ENCODE peak calls at places on chromosomes 1 and 21, in seven cellular contexts. One of them, this sample, is unnamed.

GRCh38 chr1:162564762-162565218 is 3.3 kb downstream of the UAP1 start:
- DNase-seq in GM12865: no peak
- DNase-seq in lung: no peak
- DNase-seq in hepatocyte: no peak
- DNase-seq in fibroblast of the aortic adventitia: no peak
- DNase-seq in RWPE1: no peak
- DNase-seq in AG10803: no peak
- DNase-seq in this sample: no peak

GRCh38 chr1:244020086-244020485 is 31.0 kb upstream of the ZBTB18 start:
- DNase-seq in hepatocyte: no peak
- DNase-seq in RWPE1: no peak
- DNase-seq in AG10803: no peak
- DNase-seq in lung: no peak
- DNase-seq in GM12865: no peak
- DNase-seq in fibroblast of the aortic adventitia: peak; percentile 4
- DNase-seq in this sample: no peak

GRCh38 chr1:156664949-156665411 is 12.2 kb downstream of the NES start:
- DNase-seq in hepatocyte: peak; percentile 66
- DNase-seq in GM12865: peak; percentile 81
- DNase-seq in fibroblast of the aortic adventitia: no peak
- DNase-seq in RWPE1: no peak
- DNase-seq in AG10803: no peak
- DNase-seq in lung: no peak
- DNase-seq in this sample: peak; percentile 80

GRCh38 chr1:91701494-91701869 is 184.5 kb downstream of the TGFBR3 start:
- DNase-seq in hepatocyte: no peak
- DNase-seq in RWPE1: no peak
- DNase-seq in lung: no peak
- DNase-seq in fibroblast of the aortic adventitia: no peak
- DNase-seq in AG10803: peak; percentile 48
- DNase-seq in GM12865: no peak
- DNase-seq in this sample: no peak

GRCh38 chr21:42238185-42238934 is 19.4 kb downstream of the ABCG1 start:
- DNase-seq in hepatocyte: no peak
- DNase-seq in fibroblast of the aortic adventitia: no peak
- DNase-seq in lung: no peak
- DNase-seq in AG10803: no peak
- DNase-seq in GM12865: peak; percentile 63
- DNase-seq in RWPE1: no peak
- DNase-seq in this sample: no peak

GRCh38 chr1:201361652-201362504 is 15.6 kb downstream of the TNNT2 start:
- DNase-seq in lung: no peak
- DNase-seq in GM12865: peak; percentile 52
- DNase-seq in AG10803: peak; percentile 25
- DNase-seq in fibroblast of the aortic adventitia: peak; percentile 51
- DNase-seq in RWPE1: peak; percentile 95
- DNase-seq in hepatocyte: peak; percentile 71
- DNase-seq in this sample: peak; percentile 87

GRCh38 chr1:207302618-207303408 is 18.7 kb upstream of the CD55 start:
- DNase-seq in RWPE1: no peak
- DNase-seq in hepatocyte: no peak
- DNase-seq in AG10803: no peak
- DNase-seq in lung: no peak
- DNase-seq in fibroblast of the aortic adventitia: peak; percentile 11
- DNase-seq in GM12865: no peak
- DNase-seq in this sample: no peak

GRCh38 chr21:41993744-41994143 is 16.4 kb downstream of the ZBTB21 start:
- DNase-seq in fibroblast of the aortic adventitia: peak; percentile 86
- DNase-seq in lung: no peak
- DNase-seq in GM12865: no peak
- DNase-seq in AG10803: peak; percentile 91
- DNase-seq in RWPE1: no peak
- DNase-seq in hepatocyte: no peak
- DNase-seq in this sample: no peak

GRCh38 chr1:40980453-40981121 is 1.1 kb downstream of the CTPS1 start:
- DNase-seq in GM12865: peak; percentile 75
- DNase-seq in hepatocyte: peak; percentile 55
- DNase-seq in lung: no peak
- DNase-seq in fibroblast of the aortic adventitia: peak; percentile 16
- DNase-seq in RWPE1: peak; percentile 37
- DNase-seq in AG10803: no peak
- DNase-seq in this sample: peak; percentile 50

GRCh38 chr1:169163059-169163458 is 56.6 kb downstream of the ATP1B1 start:
- DNase-seq in RWPE1: peak; percentile 21
- DNase-seq in hepatocyte: no peak
- DNase-seq in lung: no peak
- DNase-seq in AG10803: no peak
- DNase-seq in GM12865: peak; percentile 42
- DNase-seq in fibroblast of the aortic adventitia: no peak
- DNase-seq in this sample: no peak

GRCh38 chr1:155171836-155172731 is 1.0 kb downstream of the KRTCAP2 start:
- DNase-seq in fibroblast of the aortic adventitia: no peak
- DNase-seq in AG10803: no peak
- DNase-seq in lung: no peak
- DNase-seq in GM12865: no peak
- DNase-seq in RWPE1: no peak
- DNase-seq in hepatocyte: no peak
- DNase-seq in this sample: no peak

GRCh38 chr1:230073371-230074035 is 6.5 kb downstream of the GALNT2 start:
- DNase-seq in AG10803: peak; percentile 37
- DNase-seq in GM12865: no peak
- DNase-seq in hepatocyte: no peak
- DNase-seq in fibroblast of the aortic adventitia: no peak
- DNase-seq in lung: no peak
- DNase-seq in RWPE1: peak; percentile 46
- DNase-seq in this sample: no peak

GRCh38 chr1:18174016-18174415 is 66.4 kb downstream of the IGSF21 start:
- DNase-seq in AG10803: no peak
- DNase-seq in lung: no peak
- DNase-seq in RWPE1: no peak
- DNase-seq in GM12865: no peak
- DNase-seq in fibroblast of the aortic adventitia: no peak
- DNase-seq in hepatocyte: no peak
- DNase-seq in this sample: no peak

GRCh38 chr1:4485398-4485797 is 169.0 kb upstream of the AJAP1 start:
- DNase-seq in GM12865: no peak
- DNase-seq in AG10803: no peak
- DNase-seq in fibroblast of the aortic adventitia: no peak
- DNase-seq in RWPE1: no peak
- DNase-seq in lung: no peak
- DNase-seq in hepatocyte: no peak
- DNase-seq in this sample: no peak

GRCh38 chr1:78703806-78704205 is 54.2 kb downstream of the IFI44 start:
- DNase-seq in fibroblast of the aortic adventitia: no peak
- DNase-seq in hepatocyte: no peak
- DNase-seq in lung: no peak
- DNase-seq in RWPE1: no peak
- DNase-seq in AG10803: peak; percentile 39
- DNase-seq in GM12865: no peak
- DNase-seq in this sample: no peak

GRCh38 chr1:96843196-96843595 is 121.6 kb downstream of the PTBP2 start:
- DNase-seq in fibroblast of the aortic adventitia: peak; percentile 54
- DNase-seq in AG10803: peak; percentile 88
- DNase-seq in RWPE1: no peak
- DNase-seq in hepatocyte: peak; percentile 8
- DNase-seq in lung: no peak
- DNase-seq in GM12865: peak; percentile 14
- DNase-seq in this sample: no peak

GRCh38 chr1:51863384-51863783 is 15.1 kb downstream of the NRDC start:
- DNase-seq in lung: no peak
- DNase-seq in hepatocyte: no peak
- DNase-seq in RWPE1: no peak
- DNase-seq in AG10803: no peak
- DNase-seq in GM12865: peak; percentile 40
- DNase-seq in fibroblast of the aortic adventitia: no peak
- DNase-seq in this sample: no peak

GRCh38 chr1:21736876-21737275 is 46.1 kb downstream of the USP48 start:
- DNase-seq in GM12865: no peak
- DNase-seq in RWPE1: no peak
- DNase-seq in lung: no peak
- DNase-seq in fibroblast of the aortic adventitia: no peak
- DNase-seq in hepatocyte: no peak
- DNase-seq in AG10803: no peak
- DNase-seq in this sample: no peak

GRCh38 chr1:43979528-43980254 is 681 bp downstream of the B4GALT2 start:
- DNase-seq in fibroblast of the aortic adventitia: peak; percentile 52
- DNase-seq in RWPE1: peak; percentile 62
- DNase-seq in GM12865: peak; percentile 58
- DNase-seq in lung: peak; percentile 54
- DNase-seq in hepatocyte: peak; percentile 77
- DNase-seq in AG10803: peak; percentile 60
- DNase-seq in this sample: peak; percentile 75

GRCh38 chr1:52461821-52462220 is 57.4 kb downstream of the PRPF38A start:
- DNase-seq in RWPE1: no peak
- DNase-seq in fibroblast of the aortic adventitia: no peak
- DNase-seq in GM12865: no peak
- DNase-seq in hepatocyte: no peak
- DNase-seq in lung: no peak
- DNase-seq in AG10803: no peak
- DNase-seq in this sample: no peak

GRCh38 chr1:84700065-84700464 is 9.8 kb upstream of the SSX2IP start:
- DNase-seq in GM12865: no peak
- DNase-seq in AG10803: no peak
- DNase-seq in fibroblast of the aortic adventitia: no peak
- DNase-seq in hepatocyte: no peak
- DNase-seq in lung: no peak
- DNase-seq in RWPE1: no peak
- DNase-seq in this sample: no peak

GRCh38 chr21:36750579-36750959 is 51.7 kb downstream of the SIM2 start:
- DNase-seq in fibroblast of the aortic adventitia: no peak
- DNase-seq in lung: no peak
- DNase-seq in GM12865: no peak
- DNase-seq in hepatocyte: no peak
- DNase-seq in AG10803: no peak
- DNase-seq in RWPE1: no peak
- DNase-seq in this sample: no peak

DNA sequence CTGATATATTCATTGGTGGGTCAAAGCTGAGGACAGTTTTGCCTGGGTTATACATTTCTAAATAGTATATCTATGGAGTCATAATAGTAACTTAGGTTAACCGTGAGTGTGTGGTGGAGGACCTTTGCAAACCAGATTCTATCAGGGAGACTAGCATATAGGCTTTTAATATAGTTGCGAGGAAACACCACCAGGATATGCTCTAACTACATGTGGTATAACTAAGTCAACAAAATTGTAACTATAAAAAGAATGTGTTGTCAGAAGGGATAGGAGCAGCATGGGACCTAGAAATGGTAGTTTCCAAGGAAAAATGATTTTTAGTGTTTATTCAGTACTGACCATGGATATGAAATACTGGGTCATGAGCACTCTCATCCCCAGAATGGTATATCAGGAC is 338.1 kb downstream of the TGFB2 start:
- DNase-seq in GM12865: no peak
- DNase-seq in lung: no peak
- DNase-seq in AG10803: no peak
- DNase-seq in fibroblast of the aortic adventitia: no peak
- DNase-seq in hepatocyte: no peak
- DNase-seq in RWPE1: no peak
- DNase-seq in this sample: no peak
- TF ChIP-seq CTCF in GM12865: no peak
- TF ChIP-seq CTCF in lung: no peak
- TF ChIP-seq CTCF in AG10803: no peak
- TF ChIP-seq CTCF in fibroblast of the aortic adventitia: peak; percentile 11
- TF ChIP-seq CTCF in hepatocyte: no peak
- TF ChIP-seq CTCF in RWPE1: no peak
- TF ChIP-seq CTCF in this sample: no peak

DNA sequence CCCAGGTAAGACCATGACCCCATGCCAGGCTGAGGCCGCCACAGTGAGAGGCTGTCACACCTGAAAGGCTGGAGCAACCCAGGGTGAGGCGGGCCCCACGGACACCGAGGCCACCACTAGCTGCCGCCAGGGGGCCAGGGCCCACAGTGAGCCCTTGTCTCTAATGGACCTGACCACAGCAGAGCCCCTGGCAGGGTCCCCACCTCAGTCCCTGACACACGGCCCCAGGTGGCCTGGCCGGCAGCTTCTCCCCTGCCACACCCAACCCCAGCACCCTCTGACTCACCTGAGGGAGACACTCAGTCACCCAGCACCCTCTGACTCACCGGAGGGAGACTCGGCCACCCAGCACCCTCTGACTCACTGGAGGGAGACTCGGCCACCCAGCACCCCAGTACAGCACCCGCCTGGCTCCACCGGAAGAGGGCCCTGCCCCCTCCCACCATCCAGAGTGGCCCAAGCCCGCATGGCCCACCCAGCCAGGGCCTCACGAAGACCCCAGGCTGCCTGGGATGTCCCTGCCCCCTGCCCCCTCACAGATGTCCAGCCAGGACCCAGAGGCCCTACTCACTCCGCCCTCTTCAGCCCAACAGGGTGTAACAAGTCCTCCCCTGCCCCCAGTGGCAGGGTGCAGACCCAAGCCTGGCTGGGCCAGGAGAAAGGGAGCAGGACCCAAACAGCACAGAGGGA is 4.4 kb downstream of the DVL1 start:
- DNase-seq in lung: no peak
- DNase-seq in AG10803: peak; percentile 56
- DNase-seq in fibroblast of the aortic adventitia: peak; percentile 58
- DNase-seq in hepatocyte: peak; percentile 77
- DNase-seq in GM12865: no peak
- DNase-seq in RWPE1: peak; percentile 93
- DNase-seq in this sample: no peak
- TF ChIP-seq CTCF in lung: no peak
- TF ChIP-seq CTCF in AG10803: peak; percentile 46
- TF ChIP-seq CTCF in fibroblast of the aortic adventitia: peak; percentile 57
- TF ChIP-seq CTCF in hepatocyte: peak; percentile 46
- TF ChIP-seq CTCF in GM12865: peak; percentile 54
- TF ChIP-seq CTCF in RWPE1: peak; percentile 71
- TF ChIP-seq CTCF in this sample: no peak

GRCh38 chr1:28036431-28036830 is 52.0 kb downstream of the EYA3 start:
- DNase-seq in lung: no peak
- DNase-seq in hepatocyte: no peak
- DNase-seq in fibroblast of the aortic adventitia: no peak
- DNase-seq in RWPE1: no peak
- DNase-seq in AG10803: no peak
- DNase-seq in GM12865: no peak
- DNase-seq in this sample: no peak

GRCh38 chr1:28039341-28039740 is 49.1 kb downstream of the EYA3 start:
- DNase-seq in GM12865: no peak
- DNase-seq in fibroblast of the aortic adventitia: no peak
- DNase-seq in lung: no peak
- DNase-seq in hepatocyte: no peak
- DNase-seq in AG10803: no peak
- DNase-seq in RWPE1: no peak
- DNase-seq in this sample: no peak

GRCh38 chr1:28035420-28035819 is 53.0 kb downstream of the EYA3 start:
- DNase-seq in GM12865: peak; percentile 43
- DNase-seq in fibroblast of the aortic adventitia: no peak
- DNase-seq in hepatocyte: no peak
- DNase-seq in AG10803: no peak
- DNase-seq in RWPE1: no peak
- DNase-seq in lung: no peak
- DNase-seq in this sample: no peak

GRCh38 chr1:28037946-28038345 is 50.5 kb downstream of the EYA3 start:
- DNase-seq in RWPE1: no peak
- DNase-seq in hepatocyte: peak; percentile 5
- DNase-seq in lung: no peak
- DNase-seq in fibroblast of the aortic adventitia: no peak
- DNase-seq in AG10803: no peak
- DNase-seq in GM12865: no peak
- DNase-seq in this sample: no peak
- TF ChIP-seq CTCF in RWPE1: no peak
- TF ChIP-seq CTCF in hepatocyte: no peak
- TF ChIP-seq CTCF in lung: no peak
- TF ChIP-seq CTCF in fibroblast of the aortic adventitia: no peak
- TF ChIP-seq CTCF in AG10803: no peak
- TF ChIP-seq CTCF in GM12865: no peak
- TF ChIP-seq CTCF in this sample: no peak

GRCh38 chr1:25616080-25616931 is at the start of gene MAN1C1:
- DNase-seq in GM12865: peak; percentile 88
- DNase-seq in lung: peak; percentile 87
- DNase-seq in fibroblast of the aortic adventitia: peak; percentile 61
- DNase-seq in hepatocyte: peak; percentile 95
- DNase-seq in RWPE1: peak; percentile 91
- DNase-seq in AG10803: peak; percentile 62
- DNase-seq in this sample: peak; percentile 96
- TF ChIP-seq CTCF in GM12865: peak; percentile 30
- TF ChIP-seq CTCF in lung: peak; percentile 3
- TF ChIP-seq CTCF in fibroblast of the aortic adventitia: peak; percentile 29
- TF ChIP-seq CTCF in hepatocyte: peak; percentile 47
- TF ChIP-seq CTCF in RWPE1: peak; percentile 27
- TF ChIP-seq CTCF in AG10803: peak; percentile 26
- TF ChIP-seq CTCF in this sample: peak; percentile 21